ENCODE peak calls at places on chromosome 16, in seven cellular contexts. R is HepG2; C is PC-3; L is CD8-positive, alpha-beta T cell; F is K562; J is thoracic aorta; H is PC-9. A is an unnamed sample.

GRCh38 chr16:27445502-27446175 is 43.7 kb downstream of the IL21R start:
- DNase-seq in H (no peak), J (no peak), F (no peak), R (no peak), L (no peak), C (no peak), A (no peak)

GRCh38 chr16:29738514-29738913 is 7.3 kb downstream of the C16orf54 start:
- DNase-seq in H (peak; percentile 62), C (no peak), R (no peak), J (no peak), L (peak; percentile 60), F (no peak), A (no peak)

GRCh38 chr16:74984670-74985411 is at the start of gene WDR59:
- DNase-seq in C (peak; percentile 98), R (peak; percentile 100), F (peak; percentile 96), J (peak; percentile 100), L (peak; percentile 99), H (peak; percentile 99), A (peak; percentile 98)

GRCh38 chr16:88936008-88936912 is 40.7 kb downstream of the CBFA2T3 start:
- DNase-seq in R (peak; percentile 34), L (no peak), H (peak; percentile 80), C (peak; percentile 18), F (no peak), J (no peak), A (peak; percentile 60)

GRCh38 chr16:25464058-25464457 is 206.4 kb upstream of the ZKSCAN2 start:
- DNase-seq in F (no peak), C (no peak), R (no peak), H (no peak), L (no peak), J (no peak), A (no peak)

GRCh38 chr16:85306071-85306792 is 194.0 kb upstream of the CIBAR2 start:
- DNase-seq in F (peak; percentile 78), H (peak; percentile 83), R (peak; percentile 84), L (peak; percentile 82), J (peak; percentile 75), C (peak; percentile 41), A (peak; percentile 79)

GRCh38 chr16:29708917-29709600 is 30.1 kb downstream of the QPRT start:
- DNase-seq in C (no peak), H (no peak), J (no peak), L (no peak), F (no peak), R (no peak), A (no peak)

GRCh38 chr16:76614255-76614654 is 337.1 kb downstream of the CNTNAP4 start:
- DNase-seq in L (no peak), R (no peak), C (no peak), J (no peak), F (no peak), H (no peak), A (no peak)

GRCh38 chr16:56312028-56312300 is 113.4 kb downstream of the AMFR start:
- DNase-seq in C (no peak), F (no peak), R (no peak), J (no peak), L (no peak), H (no peak), A (no peak)

GRCh38 chr16:13120557-13120956 is 219.2 kb downstream of the SHISA9 start:
- DNase-seq in F (no peak), H (no peak), R (no peak), L (no peak), C (no peak), J (no peak), A (no peak)

GRCh38 chr16:50733468-50733867 is 8.4 kb upstream of the CYLD start:
- DNase-seq in J (no peak), L (no peak), C (no peak), F (no peak), R (no peak), H (no peak), A (no peak)

GRCh38 chr16:86221085-86221484 is 289.2 kb upstream of the FOXF1 start:
- DNase-seq in L (no peak), C (no peak), R (no peak), J (no peak), H (no peak), F (no peak), A (no peak)

GRCh38 chr16:22054847-22055590 is 37.3 kb upstream of the VWA3A start:
- DNase-seq in C (no peak), F (no peak), L (no peak), H (no peak), J (no peak), R (no peak), A (no peak)

GRCh38 chr16:66830422-66831404 is at the start of gene NAE1:
- DNase-seq in J (no peak), H (peak; percentile 88), F (peak; percentile 97), R (peak; percentile 81), L (peak; percentile 88), C (peak; percentile 89), A (peak; percentile 92)

GRCh38 chr16:28293589-28293935 is 1.2 kb downstream of the SBK1 start:
- DNase-seq in L (no peak), H (no peak), F (no peak), R (no peak), J (no peak), C (no peak), A (no peak)

GRCh38 chr16:71709231-71709781 is 15.2 kb downstream of the PHLPP2 start:
- DNase-seq in R (no peak), H (peak; percentile 31), F (peak; percentile 17), L (no peak), J (no peak), C (peak; percentile 19), A (no peak)

GRCh38 chr16:22326369-22326652 is 29.1 kb downstream of the POLR3E start:
- DNase-seq in L (no peak), C (no peak), R (no peak), F (no peak), J (no peak), H (no peak), A (no peak)

GRCh38 chr16:17343729-17344128 is 127.0 kb downstream of the XYLT1 start:
- DNase-seq in C (no peak), H (no peak), R (no peak), L (no peak), F (no peak), J (no peak), A (no peak)

GRCh38 chr16:81767987-81768592 is 11.0 kb upstream of the PLCG2 start:
- DNase-seq in L (no peak), J (no peak), F (no peak), H (no peak), C (peak; percentile 92), R (peak; percentile 93), A (no peak)

GRCh38 chr16:57643902-57644301 is 15.5 kb downstream of the ADGRG1 start:
- DNase-seq in F (no peak), H (no peak), J (no peak), R (no peak), C (no peak), L (no peak), A (no peak)
- H3K4me1 ChIP-seq in F (peaks cover 5% of the 10 kb centered on the region), H (peaks cover 77% of the 10 kb centered on the region), J (peaks cover 4% of the 10 kb centered on the region), R (peaks cover 55% of the 10 kb centered on the region), C (peaks cover 59% of the 10 kb centered on the region), L (peaks cover 24% of the 10 kb centered on the region), A (peaks cover 56% of the 10 kb centered on the region)

GRCh38 chr16:16071631-16072244 is 122.3 kb downstream of the ABCC1 start:
- DNase-seq in L (no peak), R (peak; percentile 67), J (no peak), F (no peak), H (no peak), C (no peak), A (peak; percentile 48)

GRCh38 chr16:16080465-16081065 is 131.1 kb downstream of the ABCC1 start:
- DNase-seq in C (no peak), J (no peak), F (no peak), L (no peak), R (no peak), H (no peak), A (no peak)

GRCh38 chr16:16075463-16076399 is 126.3 kb downstream of the ABCC1 start:
- DNase-seq in L (no peak), J (no peak), H (no peak), F (no peak), C (no peak), R (no peak), A (peak; percentile 29)

GRCh38 chr16:16073884-16074781 is 124.7 kb downstream of the ABCC1 start:
- DNase-seq in H (peak; percentile 99), C (no peak), F (no peak), R (peak; percentile 58), L (no peak), J (no peak), A (no peak)

GRCh38 chr16:16076400-16076901 is 127.0 kb downstream of the ABCC1 start:
- DNase-seq in L (no peak), C (no peak), R (no peak), J (no peak), F (no peak), H (no peak), A (no peak)
- TF ChIP-seq CTCF in L (no peak), C (no peak), R (no peak), J (no peak), F (no peak), H (no peak), A (no peak)

GRCh38 chr16:53898993-53899392 is 195.0 kb downstream of the FTO start:
- DNase-seq in R (peak; percentile 43), C (no peak), H (no peak), L (no peak), J (no peak), F (no peak), A (no peak)

GRCh38 chr16:53899471-53899870 is 195.5 kb downstream of the FTO start:
- DNase-seq in H (no peak), J (no peak), F (no peak), C (no peak), L (no peak), R (peak; percentile 23), A (no peak)

GRCh38 chr16:53893731-53894435 is 189.9 kb downstream of the FTO start:
- DNase-seq in C (peak; percentile 68), F (no peak), J (no peak), R (no peak), H (no peak), L (no peak), A (no peak)

GRCh38 chr16:53900678-53901077 is 196.7 kb downstream of the FTO start:
- DNase-seq in H (no peak), R (no peak), C (no peak), L (no peak), F (no peak), J (no peak), A (no peak)

DNA sequence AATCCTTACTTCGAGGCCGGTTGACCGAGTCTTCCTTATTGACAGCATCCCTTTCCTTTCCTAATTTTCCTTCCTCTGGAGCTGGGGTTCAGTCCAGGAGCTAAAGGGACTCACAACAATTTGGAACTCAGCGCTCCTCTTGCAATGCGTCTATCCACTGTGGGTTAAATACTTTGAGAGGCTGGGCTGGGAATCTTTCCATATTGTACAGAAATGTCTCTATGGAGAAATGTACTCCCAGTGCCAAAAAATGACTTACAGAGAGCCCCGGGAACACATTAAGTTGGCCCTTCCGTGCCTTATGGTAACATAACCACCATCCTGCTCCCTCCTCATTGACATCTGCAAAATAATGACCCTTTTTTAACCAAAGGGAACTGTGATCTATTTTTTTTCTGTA is 192.8 kb downstream of the FTO start:
- DNase-seq in L (no peak), H (no peak), C (no peak), R (no peak), J (no peak), F (no peak), A (no peak)
- H3K4me1 ChIP-seq in L (no peaks in the 10 kb centered on the region), H (peaks cover 46% of the 10 kb centered on the region), C (peaks cover 23% of the 10 kb centered on the region), R (peaks cover 44% of the 10 kb centered on the region), J (peaks cover 25% of the 10 kb centered on the region), F (no peaks in the 10 kb centered on the region), A (peaks cover 43% of the 10 kb centered on the region)

DNA sequence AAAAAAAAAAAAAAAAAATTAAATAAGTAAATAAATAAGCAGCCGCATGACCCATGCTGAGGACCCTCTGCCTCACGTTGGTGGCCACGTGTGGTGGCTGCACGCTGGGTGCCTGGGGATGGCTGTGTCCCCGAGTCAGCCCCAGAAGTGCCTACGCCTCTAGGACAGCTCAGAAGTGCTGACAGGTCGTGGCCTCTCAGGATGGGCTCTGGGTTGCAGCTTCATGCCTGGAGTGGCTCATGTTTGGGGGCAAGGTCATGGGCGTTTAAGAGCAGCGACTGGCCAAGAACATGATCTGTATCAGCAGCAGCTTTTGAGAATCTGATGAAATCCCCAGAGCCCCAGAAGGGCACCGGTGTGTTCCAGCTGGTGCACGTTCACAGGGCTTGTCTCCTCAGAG is 26.8 kb upstream of the CAPN15 start:
- DNase-seq in R (no peak), L (no peak), F (no peak), J (no peak), H (no peak), C (no peak), A (peak; percentile 33)
- TF ChIP-seq CTCF in R (no peak), L (no peak), F (no peak), J (no peak), H (no peak), C (no peak), A (no peak)